ENCODE peak calls at places on chromosomes 11 and 22, in seven cellular contexts. One of them, this sample, is unnamed.

GRCh38 chr11:2770556-2771301 is 70.9 kb upstream of the KCNQ1OT1 start:
- DNase-seq in NCI-H510A treated with DMSO at 0.1 percent for 48 hours: no peak
- DNase-seq in upper lobe of right lung: peak; percentile 48
- DNase-seq in CD4-positive, alpha-beta T cell: no peak
- DNase-seq in CD8-positive, alpha-beta memory T cell: peak; percentile 30
- DNase-seq in left kidney: no peak
- DNase-seq in EL: no peak
- DNase-seq in this sample: no peak

GRCh38 chr22:30523646-30524489 is 18.4 kb upstream of the SEC14L4 start:
- DNase-seq in EL: no peak
- DNase-seq in left kidney: no peak
- DNase-seq in CD4-positive, alpha-beta T cell: no peak
- DNase-seq in CD8-positive, alpha-beta memory T cell: no peak
- DNase-seq in NCI-H510A treated with DMSO at 0.1 percent for 48 hours: no peak
- DNase-seq in upper lobe of right lung: no peak
- DNase-seq in this sample: no peak

GRCh38 chr11:363948-364761 is 5.1 kb upstream of the B4GALNT4 start:
- DNase-seq in CD4-positive, alpha-beta T cell: peak; percentile 46
- DNase-seq in left kidney: peak; percentile 67
- DNase-seq in EL: peak; percentile 61
- DNase-seq in upper lobe of right lung: peak; percentile 83
- DNase-seq in NCI-H510A treated with DMSO at 0.1 percent for 48 hours: no peak
- DNase-seq in CD8-positive, alpha-beta memory T cell: peak; percentile 81
- DNase-seq in this sample: no peak

GRCh38 chr11:8234910-8235309 is 28.8 kb downstream of the LMO1 start:
- DNase-seq in upper lobe of right lung: no peak
- DNase-seq in left kidney: no peak
- DNase-seq in CD4-positive, alpha-beta T cell: no peak
- DNase-seq in CD8-positive, alpha-beta memory T cell: no peak
- DNase-seq in EL: no peak
- DNase-seq in NCI-H510A treated with DMSO at 0.1 percent for 48 hours: no peak
- DNase-seq in this sample: no peak

GRCh38 chr11:2216400-2217064 is 44.9 kb upstream of the TH start:
- DNase-seq in left kidney: no peak
- DNase-seq in CD8-positive, alpha-beta memory T cell: no peak
- DNase-seq in EL: no peak
- DNase-seq in NCI-H510A treated with DMSO at 0.1 percent for 48 hours: no peak
- DNase-seq in CD4-positive, alpha-beta T cell: no peak
- DNase-seq in upper lobe of right lung: no peak
- DNase-seq in this sample: no peak

GRCh38 chr11:86888164-86888977 is 66.8 kb downstream of the FZD4 start:
- DNase-seq in CD8-positive, alpha-beta memory T cell: no peak
- DNase-seq in left kidney: peak; percentile 17
- DNase-seq in NCI-H510A treated with DMSO at 0.1 percent for 48 hours: no peak
- DNase-seq in upper lobe of right lung: no peak
- DNase-seq in CD4-positive, alpha-beta T cell: no peak
- DNase-seq in EL: peak; percentile 65
- DNase-seq in this sample: peak; percentile 55

GRCh38 chr22:39184586-39185577 is 32.4 kb upstream of the CBX7 start:
- DNase-seq in EL: no peak
- DNase-seq in left kidney: no peak
- DNase-seq in CD8-positive, alpha-beta memory T cell: no peak
- DNase-seq in NCI-H510A treated with DMSO at 0.1 percent for 48 hours: no peak
- DNase-seq in upper lobe of right lung: peak; percentile 46
- DNase-seq in CD4-positive, alpha-beta T cell: no peak
- DNase-seq in this sample: no peak

GRCh38 chr11:1763796-1764661 is at the start of gene CTSD:
- DNase-seq in upper lobe of right lung: peak; percentile 96
- DNase-seq in CD4-positive, alpha-beta T cell: peak; percentile 82
- DNase-seq in NCI-H510A treated with DMSO at 0.1 percent for 48 hours: peak; percentile 10
- DNase-seq in left kidney: peak; percentile 93
- DNase-seq in EL: peak; percentile 80
- DNase-seq in CD8-positive, alpha-beta memory T cell: peak; percentile 86
- DNase-seq in this sample: peak; percentile 61

GRCh38 chr11:3156661-3157311 is 8.3 kb downstream of the OSBPL5 start:
- DNase-seq in CD4-positive, alpha-beta T cell: no peak
- DNase-seq in upper lobe of right lung: peak; percentile 58
- DNase-seq in NCI-H510A treated with DMSO at 0.1 percent for 48 hours: no peak
- DNase-seq in EL: no peak
- DNase-seq in left kidney: peak; percentile 82
- DNase-seq in CD8-positive, alpha-beta memory T cell: peak; percentile 36
- DNase-seq in this sample: no peak